ENCODE peak calls at places on chromosomes 5 and 9, in eight cellular contexts. One of them, this sample, is unnamed.

GRCh38 chr5:58871648-58872242 is 288.9 kb downstream of the RAB3C start:
- DNase-seq in A549: peak; percentile 44
- DNase-seq in Peyer's patch: peak; percentile 56
- DNase-seq in heart right ventricle: no peak
- DNase-seq in fibroblast of pulmonary artery: peak; percentile 68
- DNase-seq in vagina: no peak
- DNase-seq in OCI-LY7: peak; percentile 27
- DNase-seq in cardiac fibroblast: peak; percentile 60
- DNase-seq in this sample: peak; percentile 54

GRCh38 chr5:372911-373709 is 51.6 kb downstream of the AHRR start:
- DNase-seq in A549: no peak
- DNase-seq in Peyer's patch: peak; percentile 45
- DNase-seq in heart right ventricle: no peak
- DNase-seq in fibroblast of pulmonary artery: peak; percentile 14
- DNase-seq in vagina: peak; percentile 55
- DNase-seq in OCI-LY7: no peak
- DNase-seq in cardiac fibroblast: no peak
- DNase-seq in this sample: no peak

GRCh38 chr5:159786901-159787691 is 129.2 kb upstream of the ADRA1B start:
- DNase-seq in A549: no peak
- DNase-seq in Peyer's patch: peak; percentile 67
- DNase-seq in heart right ventricle: peak; percentile 49
- DNase-seq in fibroblast of pulmonary artery: peak; percentile 49
- DNase-seq in vagina: no peak
- DNase-seq in OCI-LY7: no peak
- DNase-seq in cardiac fibroblast: peak; percentile 80
- DNase-seq in this sample: peak; percentile 88

GRCh38 chr9:136960938-136961275 is 8.8 kb downstream of the LCN12 start:
- DNase-seq in A549: no peak
- DNase-seq in Peyer's patch: no peak
- DNase-seq in heart right ventricle: no peak
- DNase-seq in fibroblast of pulmonary artery: no peak
- DNase-seq in vagina: no peak
- DNase-seq in OCI-LY7: no peak
- DNase-seq in cardiac fibroblast: no peak
- DNase-seq in this sample: no peak

GRCh38 chr9:27088981-27089380 is 20.0 kb upstream of the TEK start:
- DNase-seq in A549: no peak
- DNase-seq in Peyer's patch: no peak
- DNase-seq in heart right ventricle: no peak
- DNase-seq in fibroblast of pulmonary artery: peak; percentile 75
- DNase-seq in vagina: no peak
- DNase-seq in OCI-LY7: no peak
- DNase-seq in cardiac fibroblast: peak; percentile 67
- DNase-seq in this sample: peak; percentile 70

GRCh38 chr9:6467006-6467625 is 54.1 kb downstream of the UHRF2 start:
- DNase-seq in A549: no peak
- DNase-seq in Peyer's patch: no peak
- DNase-seq in heart right ventricle: no peak
- DNase-seq in fibroblast of pulmonary artery: peak; percentile 47
- DNase-seq in vagina: no peak
- DNase-seq in OCI-LY7: no peak
- DNase-seq in cardiac fibroblast: peak; percentile 17
- DNase-seq in this sample: no peak

GRCh38 chr5:117054808-117055398 is 480.3 kb upstream of the SEMA6A start:
- DNase-seq in A549: no peak
- DNase-seq in Peyer's patch: no peak
- DNase-seq in heart right ventricle: no peak
- DNase-seq in fibroblast of pulmonary artery: no peak
- DNase-seq in vagina: no peak
- DNase-seq in OCI-LY7: no peak
- DNase-seq in cardiac fibroblast: no peak
- DNase-seq in this sample: no peak

GRCh38 chr9:129459550-129460322 is 161.2 kb downstream of the C9orf50 start:
- DNase-seq in A549: no peak
- DNase-seq in Peyer's patch: no peak
- DNase-seq in heart right ventricle: no peak
- DNase-seq in fibroblast of pulmonary artery: no peak
- DNase-seq in vagina: no peak
- DNase-seq in OCI-LY7: peak; percentile 14
- DNase-seq in cardiac fibroblast: no peak
- DNase-seq in this sample: no peak

GRCh38 chr9:37788328-37788727 is 3.5 kb upstream of the EXOSC3 start:
- DNase-seq in A549: no peak
- DNase-seq in Peyer's patch: no peak
- DNase-seq in heart right ventricle: no peak
- DNase-seq in fibroblast of pulmonary artery: no peak
- DNase-seq in vagina: no peak
- DNase-seq in OCI-LY7: no peak
- DNase-seq in cardiac fibroblast: no peak
- DNase-seq in this sample: no peak

GRCh38 chr9:110103257-110103656 is 104.7 kb downstream of the C9orf152 start:
- DNase-seq in A549: no peak
- DNase-seq in Peyer's patch: no peak
- DNase-seq in heart right ventricle: no peak
- DNase-seq in fibroblast of pulmonary artery: no peak
- DNase-seq in vagina: no peak
- DNase-seq in OCI-LY7: no peak
- DNase-seq in cardiac fibroblast: no peak
- DNase-seq in this sample: no peak

GRCh38 chr9:7171461-7171860 is 413.7 kb downstream of the KDM4C start:
- DNase-seq in A549: no peak
- DNase-seq in Peyer's patch: no peak
- DNase-seq in heart right ventricle: no peak
- DNase-seq in fibroblast of pulmonary artery: no peak
- DNase-seq in vagina: no peak
- DNase-seq in OCI-LY7: no peak
- DNase-seq in cardiac fibroblast: no peak
- DNase-seq in this sample: no peak

GRCh38 chr5:100706796-100707195 is 171.6 kb downstream of the FAM174A start:
- DNase-seq in A549: no peak
- DNase-seq in Peyer's patch: no peak
- DNase-seq in heart right ventricle: no peak
- DNase-seq in fibroblast of pulmonary artery: peak; percentile 83
- DNase-seq in vagina: no peak
- DNase-seq in OCI-LY7: peak; percentile 23
- DNase-seq in cardiac fibroblast: peak; percentile 56
- DNase-seq in this sample: peak; percentile 15

GRCh38 chr9:133955821-133956411 is 36.2 kb downstream of the VAV2 start:
- DNase-seq in A549: no peak
- DNase-seq in Peyer's patch: peak; percentile 79
- DNase-seq in heart right ventricle: no peak
- DNase-seq in fibroblast of pulmonary artery: peak; percentile 49
- DNase-seq in vagina: no peak
- DNase-seq in OCI-LY7: peak; percentile 90
- DNase-seq in cardiac fibroblast: peak; percentile 58
- DNase-seq in this sample: peak; percentile 15

GRCh38 chr9:133953976-133954709 is 38.0 kb downstream of the VAV2 start:
- DNase-seq in A549: no peak
- DNase-seq in Peyer's patch: no peak
- DNase-seq in heart right ventricle: peak; percentile 6
- DNase-seq in fibroblast of pulmonary artery: no peak
- DNase-seq in vagina: no peak
- DNase-seq in OCI-LY7: peak; percentile 43
- DNase-seq in cardiac fibroblast: no peak
- DNase-seq in this sample: no peak

GRCh38 chr9:133954862-133955529 is 37.1 kb downstream of the VAV2 start:
- DNase-seq in A549: no peak
- DNase-seq in Peyer's patch: peak; percentile 76
- DNase-seq in heart right ventricle: no peak
- DNase-seq in fibroblast of pulmonary artery: no peak
- DNase-seq in vagina: no peak
- DNase-seq in OCI-LY7: peak; percentile 63
- DNase-seq in cardiac fibroblast: no peak
- DNase-seq in this sample: no peak

GRCh38 chr9:133952598-133953550 is 39.2 kb downstream of the VAV2 start:
- DNase-seq in A549: no peak
- DNase-seq in Peyer's patch: no peak
- DNase-seq in heart right ventricle: peak; percentile 3
- DNase-seq in fibroblast of pulmonary artery: no peak
- DNase-seq in vagina: no peak
- DNase-seq in OCI-LY7: no peak
- DNase-seq in cardiac fibroblast: no peak
- DNase-seq in this sample: no peak

DNA sequence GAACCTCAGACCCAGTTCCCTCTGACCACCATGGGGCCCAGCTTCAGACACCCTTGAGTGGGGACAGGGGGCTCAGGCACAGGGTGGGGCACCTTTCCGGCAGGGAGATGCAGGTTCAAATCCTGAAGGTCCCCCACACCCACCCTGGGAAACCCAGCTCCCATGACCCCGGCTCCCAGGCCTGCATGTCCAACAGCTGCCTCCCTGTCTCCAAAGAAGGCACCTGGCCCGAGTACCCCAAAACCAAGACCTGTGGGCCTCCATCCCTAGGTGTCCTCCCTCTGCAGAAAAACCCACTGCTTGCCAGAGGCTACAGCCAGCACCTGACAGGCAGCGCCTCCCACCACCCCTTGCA is 38.5 kb downstream of the VAV2 start:
- DNase-seq in A549: no peak
- DNase-seq in Peyer's patch: no peak
- DNase-seq in heart right ventricle: peak; percentile 6
- DNase-seq in fibroblast of pulmonary artery: no peak
- DNase-seq in vagina: no peak
- DNase-seq in OCI-LY7: no peak
- DNase-seq in cardiac fibroblast: no peak
- DNase-seq in this sample: no peak
- H3K4me3 ChIP-seq in A549: no peak overlapping the region
- H3K4me3 ChIP-seq in Peyer's patch: no peak overlapping the region
- H3K4me3 ChIP-seq in heart right ventricle: no peak overlapping the region
- H3K4me3 ChIP-seq in fibroblast of pulmonary artery: no peak overlapping the region
- H3K4me3 ChIP-seq in vagina: no peak overlapping the region
- H3K4me3 ChIP-seq in OCI-LY7: no peak overlapping the region
- H3K4me3 ChIP-seq in cardiac fibroblast: no peak overlapping the region
- H3K4me3 ChIP-seq in this sample: no peak overlapping the region

DNA sequence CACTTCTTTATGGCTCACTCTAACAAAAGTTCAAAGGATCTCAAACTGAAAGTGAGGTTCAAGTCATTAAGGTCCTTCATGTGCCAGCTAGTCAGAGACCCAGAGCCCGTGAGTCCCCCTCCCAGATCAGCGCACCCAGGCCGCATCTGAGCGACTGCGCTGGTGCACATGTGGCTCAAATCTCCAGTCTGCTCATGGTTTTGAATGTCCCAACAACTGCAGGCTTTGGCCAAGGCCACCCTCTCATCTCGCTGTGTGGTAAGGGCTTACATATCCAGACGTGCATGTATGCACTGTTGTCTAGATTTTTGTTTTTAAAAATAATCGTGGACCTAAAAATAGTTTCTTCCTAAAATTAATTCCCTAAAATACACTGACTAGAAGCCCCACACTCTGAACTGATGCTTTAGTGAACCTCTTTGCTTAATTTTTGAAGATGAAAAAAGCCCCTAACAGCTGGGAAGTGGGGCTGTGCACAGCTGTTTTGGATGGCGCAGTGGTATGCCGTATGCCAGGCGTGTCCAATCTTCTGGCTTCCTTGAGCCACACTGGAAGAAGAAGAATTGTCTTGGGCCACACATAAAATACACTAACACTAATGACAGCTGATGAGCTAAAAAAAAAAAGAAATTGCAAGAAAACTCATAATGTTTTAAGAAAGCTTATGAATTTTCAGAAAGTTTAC is 143.0 kb upstream of the LHFPL2 start:
- DNase-seq in A549: no peak
- DNase-seq in Peyer's patch: no peak
- DNase-seq in heart right ventricle: no peak
- DNase-seq in fibroblast of pulmonary artery: no peak
- DNase-seq in vagina: no peak
- DNase-seq in OCI-LY7: no peak
- DNase-seq in cardiac fibroblast: no peak
- DNase-seq in this sample: no peak
- TF ChIP-seq CTCF in A549: no peak
- TF ChIP-seq CTCF in Peyer's patch: no peak
- TF ChIP-seq CTCF in heart right ventricle: no peak
- TF ChIP-seq CTCF in fibroblast of pulmonary artery: no peak
- TF ChIP-seq CTCF in vagina: no peak
- TF ChIP-seq CTCF in OCI-LY7: no peak
- TF ChIP-seq CTCF in cardiac fibroblast: no peak
- TF ChIP-seq CTCF in this sample: no peak

DNA sequence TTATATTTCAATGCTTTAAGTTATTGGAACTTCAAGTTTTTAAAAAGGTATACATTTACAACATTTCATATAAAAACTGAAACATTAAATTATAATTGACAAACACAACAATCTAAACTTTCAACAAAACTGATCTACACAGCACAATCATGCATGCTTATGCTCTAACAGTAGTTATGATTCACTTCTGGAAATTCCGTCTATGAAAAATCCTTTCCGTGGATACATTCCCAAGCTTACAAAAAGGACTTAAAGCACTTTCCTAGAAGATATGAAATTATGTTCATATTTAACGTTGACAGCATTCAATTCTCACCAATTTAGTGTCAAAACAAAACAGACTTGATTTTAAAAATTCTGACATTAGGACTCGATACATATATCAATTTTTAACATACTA is 3.7 kb downstream of the HNRNPH1 start:
- DNase-seq in A549: no peak
- DNase-seq in Peyer's patch: no peak
- DNase-seq in heart right ventricle: no peak
- DNase-seq in fibroblast of pulmonary artery: no peak
- DNase-seq in vagina: no peak
- DNase-seq in OCI-LY7: no peak
- DNase-seq in cardiac fibroblast: no peak
- DNase-seq in this sample: peak; percentile 53
- H3K4me3 ChIP-seq in A549: peak overlapping the region; percentile 100
- H3K4me3 ChIP-seq in Peyer's patch: no peak overlapping the region
- H3K4me3 ChIP-seq in heart right ventricle: peak overlapping the region; percentile 78
- H3K4me3 ChIP-seq in fibroblast of pulmonary artery: peak overlapping the region; percentile 100
- H3K4me3 ChIP-seq in vagina: peak overlapping the region; percentile 61
- H3K4me3 ChIP-seq in OCI-LY7: peak overlapping the region; percentile 100
- H3K4me3 ChIP-seq in cardiac fibroblast: peak overlapping the region; percentile 47
- H3K4me3 ChIP-seq in this sample: peak overlapping the region; percentile 83

DNA sequence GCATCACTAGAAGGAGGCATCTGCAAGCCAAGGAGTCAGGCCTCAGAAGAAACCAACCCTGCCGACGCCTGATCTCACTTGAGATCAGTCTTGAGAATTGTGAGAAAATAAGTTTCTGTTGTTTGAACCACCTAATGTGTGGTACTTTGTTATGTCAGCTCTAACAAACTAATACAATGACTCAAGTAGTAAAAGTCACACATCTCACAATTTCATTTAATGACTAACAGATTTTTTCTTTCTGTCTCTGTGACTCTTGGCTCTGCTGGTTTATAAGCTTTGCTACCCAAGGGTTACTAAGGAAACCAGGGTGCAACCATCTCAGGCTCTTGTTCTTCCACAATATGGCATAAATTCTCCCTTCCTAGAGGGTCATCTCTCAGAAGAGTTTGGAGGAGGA is 315.8 kb upstream of the GRAMD2B start:
- DNase-seq in A549: no peak
- DNase-seq in Peyer's patch: no peak
- DNase-seq in heart right ventricle: no peak
- DNase-seq in fibroblast of pulmonary artery: no peak
- DNase-seq in vagina: no peak
- DNase-seq in OCI-LY7: no peak
- DNase-seq in cardiac fibroblast: no peak
- DNase-seq in this sample: no peak
- TF ChIP-seq CTCF in A549: no peak
- TF ChIP-seq CTCF in Peyer's patch: no peak
- TF ChIP-seq CTCF in heart right ventricle: no peak
- TF ChIP-seq CTCF in fibroblast of pulmonary artery: no peak
- TF ChIP-seq CTCF in vagina: no peak
- TF ChIP-seq CTCF in OCI-LY7: no peak
- TF ChIP-seq CTCF in cardiac fibroblast: no peak
- TF ChIP-seq CTCF in this sample: no peak

This sample was measured in fibroblast of the aortic adventitia.